ENCODE peak calls at places on chromosomes 7 and 10, in five cellular contexts. One of them, this sample, is unnamed. For H3K9me3, the result is how much of the 10 kb centered on the place peaks cover.

GRCh38 chr7:38070718-38071117 is 107.3 kb upstream of the STARD3NL start:
- DNase-seq in hepatocyte: peak
- DNase-seq in ovary: peak
- DNase-seq in H9: peak
- DNase-seq in neuronal stem cell: peak
- DNase-seq in this sample: no peak

GRCh38 chr7:91135703-91136102 is 128.5 kb upstream of the FZD1 start:
- DNase-seq in hepatocyte: no peak
- DNase-seq in ovary: no peak
- DNase-seq in H9: no peak
- DNase-seq in neuronal stem cell: no peak
- DNase-seq in this sample: no peak

GRCh38 chr7:39413866-39414668 is 152.1 kb upstream of the YAE1 start:
- DNase-seq in hepatocyte: peak
- DNase-seq in ovary: no peak
- DNase-seq in H9: peak
- DNase-seq in neuronal stem cell: peak
- DNase-seq in this sample: peak

GRCh38 chr7:74584160-74584954 is 73.2 kb upstream of the GTF2I start:
- DNase-seq in hepatocyte: peak
- DNase-seq in ovary: no peak
- DNase-seq in H9: no peak
- DNase-seq in neuronal stem cell: no peak
- DNase-seq in this sample: no peak

GRCh38 chr7:140275069-140275961 is 98.5 kb upstream of the KDM7A start:
- DNase-seq in hepatocyte: peak
- DNase-seq in ovary: no peak
- DNase-seq in H9: no peak
- DNase-seq in neuronal stem cell: no peak
- DNase-seq in this sample: no peak

GRCh38 chr10:69434169-69434568 is 17.1 kb upstream of the TSPAN15 start:
- DNase-seq in hepatocyte: no peak
- DNase-seq in ovary: no peak
- DNase-seq in H9: no peak
- DNase-seq in neuronal stem cell: no peak
- DNase-seq in this sample: no peak

GRCh38 chr7:158955146-158955870 is 99.0 kb downstream of the DYNC2I1 start:
- DNase-seq in hepatocyte: no peak
- DNase-seq in ovary: no peak
- DNase-seq in H9: no peak
- DNase-seq in neuronal stem cell: no peak
- DNase-seq in this sample: no peak

GRCh38 chr10:79229830-79230562 is 117.3 kb upstream of the PPIF start:
- DNase-seq in hepatocyte: peak
- DNase-seq in ovary: no peak
- DNase-seq in H9: peak
- DNase-seq in neuronal stem cell: peak
- DNase-seq in this sample: no peak

GRCh38 chr7:129569811-129570215 is 41.7 kb upstream of the NRF1 start:
- DNase-seq in hepatocyte: peak
- DNase-seq in ovary: no peak
- DNase-seq in H9: no peak
- DNase-seq in neuronal stem cell: no peak
- DNase-seq in this sample: no peak

GRCh38 chr7:106178593-106179134 is 66.6 kb upstream of the SYPL1 start:
- DNase-seq in hepatocyte: peak
- DNase-seq in ovary: no peak
- DNase-seq in H9: no peak
- DNase-seq in neuronal stem cell: no peak
- DNase-seq in this sample: no peak

GRCh38 chr10:129927351-129928120 is 36.5 kb downstream of the EBF3 start:
- DNase-seq in hepatocyte: no peak
- DNase-seq in ovary: no peak
- DNase-seq in H9: no peak
- DNase-seq in neuronal stem cell: no peak
- DNase-seq in this sample: no peak

GRCh38 chr10:69413221-69413865 is 3.4 kb downstream of the TACR2 start:
- DNase-seq in hepatocyte: peak
- DNase-seq in ovary: peak
- DNase-seq in H9: peak
- DNase-seq in neuronal stem cell: peak
- DNase-seq in this sample: no peak

GRCh38 chr10:97037365-97038361 is 148.1 kb downstream of the SLIT1 start:
- DNase-seq in hepatocyte: peak
- DNase-seq in ovary: peak
- DNase-seq in H9: peak
- DNase-seq in neuronal stem cell: peak
- DNase-seq in this sample: peak

GRCh38 chr7:107414198-107414597 is 55.7 kb upstream of the GPR22 start:
- DNase-seq in hepatocyte: no peak
- DNase-seq in ovary: no peak
- DNase-seq in H9: no peak
- DNase-seq in neuronal stem cell: no peak
- DNase-seq in this sample: no peak

GRCh38 chr7:47688311-47689100 is 106.6 kb upstream of the TNS3 start:
- DNase-seq in hepatocyte: no peak
- DNase-seq in ovary: no peak
- DNase-seq in H9: no peak
- DNase-seq in neuronal stem cell: peak
- DNase-seq in this sample: no peak

GRCh38 chr10:30996481-30996980 is 35.1 kb downstream of the ZNF438 start:
- DNase-seq in hepatocyte: no peak
- DNase-seq in ovary: no peak
- DNase-seq in H9: no peak
- DNase-seq in neuronal stem cell: no peak
- DNase-seq in this sample: no peak
- H3K27ac ChIP-seq in hepatocyte: no peak
- H3K27ac ChIP-seq in ovary: no peak
- H3K27ac ChIP-seq in H9: no peak
- H3K27ac ChIP-seq in neuronal stem cell: no peak
- H3K27ac ChIP-seq in this sample: no peak

GRCh38 chr7:26434974-26435373 is 143.3 kb downstream of the SNX10 start:
- DNase-seq in hepatocyte: no peak
- DNase-seq in ovary: no peak
- DNase-seq in H9: no peak
- DNase-seq in neuronal stem cell: no peak
- DNase-seq in this sample: no peak
- H3K9me3 ChIP-seq in hepatocyte: under half
- H3K9me3 ChIP-seq in ovary: under half
- H3K9me3 ChIP-seq in H9: under half
- H3K9me3 ChIP-seq in neuronal stem cell: under half
- H3K9me3 ChIP-seq in this sample: under half

DNA sequence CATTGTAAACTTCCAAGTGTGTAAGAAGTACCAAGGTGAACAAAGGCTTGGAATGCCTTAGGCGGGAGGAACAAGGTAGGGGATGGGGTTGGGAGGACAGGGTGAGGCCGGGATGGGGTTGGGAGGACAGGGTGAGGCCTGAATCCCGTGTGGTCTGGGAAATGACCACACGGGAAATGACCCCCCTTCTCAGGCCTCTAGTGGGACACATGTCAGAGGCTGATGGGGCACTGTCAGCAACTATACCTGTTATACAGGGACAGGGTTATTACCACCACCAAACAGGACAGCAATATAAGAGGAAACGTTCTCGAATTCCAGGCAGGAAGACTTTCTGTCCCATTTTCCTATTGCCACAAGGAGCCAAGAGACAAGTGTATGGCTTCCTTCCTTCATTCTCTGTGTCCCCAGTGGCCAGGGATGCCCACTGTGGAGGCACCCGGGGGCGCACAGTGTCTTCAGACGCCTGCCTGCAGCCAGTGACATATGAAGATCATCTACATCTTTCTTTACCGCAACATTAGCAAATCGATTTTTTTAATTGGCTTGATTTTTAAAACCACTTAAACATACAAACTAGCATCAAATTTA is 1.3 kb downstream of the MKI67 start:
- DNase-seq in hepatocyte: no peak
- DNase-seq in ovary: no peak
- DNase-seq in H9: no peak
- DNase-seq in neuronal stem cell: no peak
- DNase-seq in this sample: no peak
- H3K27ac ChIP-seq in hepatocyte: no peak
- H3K27ac ChIP-seq in ovary: no peak
- H3K27ac ChIP-seq in H9: no peak
- H3K27ac ChIP-seq in neuronal stem cell: no peak
- H3K27ac ChIP-seq in this sample: no peak

GRCh38 chr10:37684765-37685164 is 172.6 kb downstream of the ZNF248 start:
- DNase-seq in hepatocyte: no peak
- DNase-seq in ovary: no peak
- DNase-seq in H9: no peak
- DNase-seq in neuronal stem cell: no peak
- DNase-seq in this sample: no peak
- H3K9me3 ChIP-seq in hepatocyte: under half
- H3K9me3 ChIP-seq in ovary: under half
- H3K9me3 ChIP-seq in H9: half or more
- H3K9me3 ChIP-seq in neuronal stem cell: half or more
- H3K9me3 ChIP-seq in this sample: under half

GRCh38 chr7:130899071-130899451 is 165.1 kb upstream of the KLF14 start:
- DNase-seq in hepatocyte: no peak
- DNase-seq in ovary: no peak
- DNase-seq in H9: no peak
- DNase-seq in neuronal stem cell: no peak
- DNase-seq in this sample: no peak
- H3K27ac ChIP-seq in hepatocyte: peak
- H3K27ac ChIP-seq in ovary: no peak
- H3K27ac ChIP-seq in H9: no peak
- H3K27ac ChIP-seq in neuronal stem cell: no peak
- H3K27ac ChIP-seq in this sample: no peak

GRCh38 chr7:138555684-138556083 is 95.6 kb downstream of the TRIM24 start:
- DNase-seq in hepatocyte: no peak
- DNase-seq in ovary: no peak
- DNase-seq in H9: no peak
- DNase-seq in neuronal stem cell: no peak
- DNase-seq in this sample: no peak

GRCh38 chr7:138553805-138554204 is 93.7 kb downstream of the TRIM24 start:
- DNase-seq in hepatocyte: no peak
- DNase-seq in ovary: no peak
- DNase-seq in H9: no peak
- DNase-seq in neuronal stem cell: no peak
- DNase-seq in this sample: no peak

GRCh38 chr7:138551102-138551501 is 91.0 kb downstream of the TRIM24 start:
- DNase-seq in hepatocyte: no peak
- DNase-seq in ovary: no peak
- DNase-seq in H9: no peak
- DNase-seq in neuronal stem cell: no peak
- DNase-seq in this sample: no peak

GRCh38 chr7:138556771-138557484 is 96.9 kb downstream of the TRIM24 start:
- DNase-seq in hepatocyte: no peak
- DNase-seq in ovary: no peak
- DNase-seq in H9: no peak
- DNase-seq in neuronal stem cell: no peak
- DNase-seq in this sample: no peak

GRCh38 chr7:138554674-138555073 is 94.6 kb downstream of the TRIM24 start:
- DNase-seq in hepatocyte: no peak
- DNase-seq in ovary: no peak
- DNase-seq in H9: no peak
- DNase-seq in neuronal stem cell: no peak
- DNase-seq in this sample: no peak
- H3K9me3 ChIP-seq in hepatocyte: half or more
- H3K9me3 ChIP-seq in ovary: under half
- H3K9me3 ChIP-seq in H9: under half
- H3K9me3 ChIP-seq in neuronal stem cell: under half
- H3K9me3 ChIP-seq in this sample: under half

This sample was measured in CD4-positive, alpha-beta memory T cell.